ENCODE peak calls at places on chromosome 21, in seven cellular contexts. One of them, this sample, is unnamed.

GRCh38 chr21:45013271-45013841 is 61.0 kb upstream of the ADARB1 start:
- DNase-seq in DMS153: no peak
- DNase-seq in PC-3: no peak
- DNase-seq in pancreas: peak
- DNase-seq in stimulated activated CD8-positive, alpha-beta memory T cell treated with anti-CD3 and anti-CD28 coated beads, Interleukin-15, amount 100 ng/mL, for 4 hours: no peak
- DNase-seq in AG08395: no peak
- DNase-seq in cardiac fibroblast: no peak
- DNase-seq in this sample: no peak

GRCh38 chr21:35470522-35470921 is 421.4 kb upstream of the RUNX1 start:
- DNase-seq in DMS153: no peak
- DNase-seq in pancreas: no peak
- DNase-seq in cardiac fibroblast: no peak
- DNase-seq in PC-3: no peak
- DNase-seq in stimulated activated CD8-positive, alpha-beta memory T cell treated with anti-CD3 and anti-CD28 coated beads, Interleukin-15, amount 100 ng/mL, for 4 hours: no peak
- DNase-seq in AG08395: no peak
- DNase-seq in this sample: no peak

GRCh38 chr21:36388835-36389234 is 3.6 kb downstream of the CHAF1B start:
- DNase-seq in DMS153: no peak
- DNase-seq in AG08395: peak
- DNase-seq in pancreas: peak
- DNase-seq in stimulated activated CD8-positive, alpha-beta memory T cell treated with anti-CD3 and anti-CD28 coated beads, Interleukin-15, amount 100 ng/mL, for 4 hours: no peak
- DNase-seq in PC-3: no peak
- DNase-seq in cardiac fibroblast: peak
- DNase-seq in this sample: no peak

GRCh38 chr21:44686843-44687561 is 5.0 kb upstream of the KRTAP12-1 start:
- DNase-seq in pancreas: no peak
- DNase-seq in DMS153: no peak
- DNase-seq in stimulated activated CD8-positive, alpha-beta memory T cell treated with anti-CD3 and anti-CD28 coated beads, Interleukin-15, amount 100 ng/mL, for 4 hours: no peak
- DNase-seq in PC-3: no peak
- DNase-seq in AG08395: no peak
- DNase-seq in cardiac fibroblast: no peak
- DNase-seq in this sample: no peak

GRCh38 chr21:38306407-38306806 is 49.6 kb downstream of the KCNJ15 start:
- DNase-seq in AG08395: no peak
- DNase-seq in PC-3: peak
- DNase-seq in cardiac fibroblast: peak
- DNase-seq in pancreas: no peak
- DNase-seq in stimulated activated CD8-positive, alpha-beta memory T cell treated with anti-CD3 and anti-CD28 coated beads, Interleukin-15, amount 100 ng/mL, for 4 hours: no peak
- DNase-seq in DMS153: no peak
- DNase-seq in this sample: peak

GRCh38 chr21:29300547-29301138 is 1.9 kb downstream of the BACH1 start:
- DNase-seq in DMS153: no peak
- DNase-seq in PC-3: peak
- DNase-seq in cardiac fibroblast: peak
- DNase-seq in stimulated activated CD8-positive, alpha-beta memory T cell treated with anti-CD3 and anti-CD28 coated beads, Interleukin-15, amount 100 ng/mL, for 4 hours: no peak
- DNase-seq in AG08395: no peak
- DNase-seq in pancreas: no peak
- DNase-seq in this sample: peak

GRCh38 chr21:30349572-30349971 is 1.2 kb upstream of the KRTAP23-1 start:
- DNase-seq in AG08395: no peak
- DNase-seq in cardiac fibroblast: no peak
- DNase-seq in stimulated activated CD8-positive, alpha-beta memory T cell treated with anti-CD3 and anti-CD28 coated beads, Interleukin-15, amount 100 ng/mL, for 4 hours: no peak
- DNase-seq in PC-3: peak
- DNase-seq in DMS153: no peak
- DNase-seq in pancreas: no peak
- DNase-seq in this sample: no peak

GRCh38 chr21:34690041-34690792 is 21.4 kb downstream of the CLIC6 start:
- DNase-seq in PC-3: peak
- DNase-seq in pancreas: no peak
- DNase-seq in AG08395: no peak
- DNase-seq in cardiac fibroblast: no peak
- DNase-seq in stimulated activated CD8-positive, alpha-beta memory T cell treated with anti-CD3 and anti-CD28 coated beads, Interleukin-15, amount 100 ng/mL, for 4 hours: no peak
- DNase-seq in DMS153: peak
- DNase-seq in this sample: no peak

GRCh38 chr21:34835526-34835925 is 166.7 kb downstream of the CLIC6 start:
- DNase-seq in stimulated activated CD8-positive, alpha-beta memory T cell treated with anti-CD3 and anti-CD28 coated beads, Interleukin-15, amount 100 ng/mL, for 4 hours: no peak
- DNase-seq in AG08395: peak
- DNase-seq in PC-3: no peak
- DNase-seq in pancreas: no peak
- DNase-seq in cardiac fibroblast: peak
- DNase-seq in DMS153: no peak
- DNase-seq in this sample: peak

GRCh38 chr21:42580076-42580792 is 66.6 kb downstream of the SLC37A1 start:
- DNase-seq in AG08395: no peak
- DNase-seq in cardiac fibroblast: no peak
- DNase-seq in stimulated activated CD8-positive, alpha-beta memory T cell treated with anti-CD3 and anti-CD28 coated beads, Interleukin-15, amount 100 ng/mL, for 4 hours: no peak
- DNase-seq in pancreas: no peak
- DNase-seq in PC-3: no peak
- DNase-seq in DMS153: no peak
- DNase-seq in this sample: no peak

GRCh38 chr21:35469446-35469845 is 420.3 kb upstream of the RUNX1 start:
- DNase-seq in DMS153: no peak
- DNase-seq in stimulated activated CD8-positive, alpha-beta memory T cell treated with anti-CD3 and anti-CD28 coated beads, Interleukin-15, amount 100 ng/mL, for 4 hours: no peak
- DNase-seq in pancreas: no peak
- DNase-seq in AG08395: peak
- DNase-seq in cardiac fibroblast: no peak
- DNase-seq in PC-3: no peak
- DNase-seq in this sample: no peak

GRCh38 chr21:45581322-45581712 is 39.1 kb upstream of the SLC19A1 start:
- DNase-seq in pancreas: no peak
- DNase-seq in stimulated activated CD8-positive, alpha-beta memory T cell treated with anti-CD3 and anti-CD28 coated beads, Interleukin-15, amount 100 ng/mL, for 4 hours: no peak
- DNase-seq in AG08395: no peak
- DNase-seq in PC-3: no peak
- DNase-seq in cardiac fibroblast: no peak
- DNase-seq in DMS153: no peak
- DNase-seq in this sample: no peak

GRCh38 chr21:34128674-34129038 is 55.3 kb downstream of the MRPS6 start:
- DNase-seq in DMS153: no peak
- DNase-seq in AG08395: no peak
- DNase-seq in stimulated activated CD8-positive, alpha-beta memory T cell treated with anti-CD3 and anti-CD28 coated beads, Interleukin-15, amount 100 ng/mL, for 4 hours: no peak
- DNase-seq in cardiac fibroblast: no peak
- DNase-seq in PC-3: no peak
- DNase-seq in pancreas: no peak
- DNase-seq in this sample: no peak

GRCh38 chr21:25767921-25768320 is 33.1 kb downstream of the GABPA start:
- DNase-seq in DMS153: no peak
- DNase-seq in PC-3: no peak
- DNase-seq in pancreas: no peak
- DNase-seq in cardiac fibroblast: no peak
- DNase-seq in AG08395: no peak
- DNase-seq in stimulated activated CD8-positive, alpha-beta memory T cell treated with anti-CD3 and anti-CD28 coated beads, Interleukin-15, amount 100 ng/mL, for 4 hours: no peak
- DNase-seq in this sample: no peak

GRCh38 chr21:41369105-41369914 is 7.5 kb downstream of the MX2 start:
- DNase-seq in DMS153: no peak
- DNase-seq in stimulated activated CD8-positive, alpha-beta memory T cell treated with anti-CD3 and anti-CD28 coated beads, Interleukin-15, amount 100 ng/mL, for 4 hours: no peak
- DNase-seq in PC-3: no peak
- DNase-seq in pancreas: no peak
- DNase-seq in AG08395: no peak
- DNase-seq in cardiac fibroblast: peak
- DNase-seq in this sample: no peak

GRCh38 chr21:25508364-25508763 is 98.9 kb downstream of the MRPL39 start:
- DNase-seq in pancreas: no peak
- DNase-seq in PC-3: no peak
- DNase-seq in DMS153: no peak
- DNase-seq in cardiac fibroblast: no peak
- DNase-seq in stimulated activated CD8-positive, alpha-beta memory T cell treated with anti-CD3 and anti-CD28 coated beads, Interleukin-15, amount 100 ng/mL, for 4 hours: no peak
- DNase-seq in AG08395: no peak
- DNase-seq in this sample: no peak

GRCh38 chr21:32414579-32415358 is 2.3 kb downstream of the EVA1C start:
- DNase-seq in AG08395: peak
- DNase-seq in PC-3: peak
- DNase-seq in DMS153: no peak
- DNase-seq in stimulated activated CD8-positive, alpha-beta memory T cell treated with anti-CD3 and anti-CD28 coated beads, Interleukin-15, amount 100 ng/mL, for 4 hours: no peak
- DNase-seq in cardiac fibroblast: peak
- DNase-seq in pancreas: no peak
- DNase-seq in this sample: no peak

GRCh38 chr21:32392299-32392879 is 423 bp downstream of the URB1 start:
- DNase-seq in pancreas: no peak
- DNase-seq in PC-3: peak
- DNase-seq in stimulated activated CD8-positive, alpha-beta memory T cell treated with anti-CD3 and anti-CD28 coated beads, Interleukin-15, amount 100 ng/mL, for 4 hours: no peak
- DNase-seq in DMS153: no peak
- DNase-seq in AG08395: no peak
- DNase-seq in cardiac fibroblast: peak
- DNase-seq in this sample: no peak

GRCh38 chr21:37176716-37177115 is 90.4 kb downstream of the VPS26C start:
- DNase-seq in DMS153: no peak
- DNase-seq in PC-3: peak
- DNase-seq in AG08395: no peak
- DNase-seq in pancreas: no peak
- DNase-seq in cardiac fibroblast: no peak
- DNase-seq in stimulated activated CD8-positive, alpha-beta memory T cell treated with anti-CD3 and anti-CD28 coated beads, Interleukin-15, amount 100 ng/mL, for 4 hours: no peak
- DNase-seq in this sample: no peak

GRCh38 chr21:44255519-44255981 is 6.1 kb downstream of the DNMT3L start:
- DNase-seq in pancreas: no peak
- DNase-seq in AG08395: peak
- DNase-seq in PC-3: no peak
- DNase-seq in cardiac fibroblast: no peak
- DNase-seq in DMS153: no peak
- DNase-seq in stimulated activated CD8-positive, alpha-beta memory T cell treated with anti-CD3 and anti-CD28 coated beads, Interleukin-15, amount 100 ng/mL, for 4 hours: no peak
- DNase-seq in this sample: no peak

GRCh38 chr21:40178726-40179125 is 311.5 kb downstream of the PCP4 start:
- DNase-seq in cardiac fibroblast: no peak
- DNase-seq in DMS153: no peak
- DNase-seq in stimulated activated CD8-positive, alpha-beta memory T cell treated with anti-CD3 and anti-CD28 coated beads, Interleukin-15, amount 100 ng/mL, for 4 hours: no peak
- DNase-seq in PC-3: no peak
- DNase-seq in AG08395: no peak
- DNase-seq in pancreas: no peak
- DNase-seq in this sample: no peak

GRCh38 chr21:37868896-37869295 is 47.4 kb downstream of the KCNJ6 start:
- DNase-seq in AG08395: peak
- DNase-seq in cardiac fibroblast: peak
- DNase-seq in DMS153: no peak
- DNase-seq in PC-3: peak
- DNase-seq in pancreas: no peak
- DNase-seq in stimulated activated CD8-positive, alpha-beta memory T cell treated with anti-CD3 and anti-CD28 coated beads, Interleukin-15, amount 100 ng/mL, for 4 hours: no peak
- DNase-seq in this sample: no peak

This sample was measured in H4.